ENCODE peak calls at places on chromosomes 7 and 10, in nine cellular contexts. P is GM12891; F is dermis microvascular lymphatic vessel endothelial cell; Y is activated CD4-positive, alpha-beta T cell treated with anti-CD3 and anti-CD28 coated beads for 4 hours; K is cerebellar cortex; A is NCI-H345; C is ureter; V is left kidney; Q is cardiac fibroblast. N is an unnamed sample.

GRCh38 chr10:93288679-93289634 is 193.2 kb downstream of the MYOF start:
- DNase-seq in P (peak; percentile 27), F (peak; percentile 66), Y (peak; percentile 55), K (peak; percentile 66), A (peak; percentile 45), C (peak; percentile 79), V (peak; percentile 91), Q (peak; percentile 91), N (peak; percentile 78)

GRCh38 chr10:62277946-62278345 is 9.3 kb upstream of the RTKN2 start:
- DNase-seq in P (no peak), F (no peak), Y (no peak), K (no peak), A (no peak), C (no peak), V (no peak), Q (no peak), N (no peak)

GRCh38 chr10:129993621-129994020 is 29.5 kb upstream of the EBF3 start:
- DNase-seq in P (no peak), F (no peak), Y (no peak), K (no peak), A (no peak), C (no peak), V (no peak), Q (peak; percentile 11), N (no peak)

GRCh38 chr7:124459101-124460052 is 306.2 kb downstream of the GPR37 start:
- DNase-seq in P (no peak), F (no peak), Y (no peak), K (no peak), A (no peak), C (no peak), V (peak; percentile 21), Q (peak; percentile 1), N (no peak)

GRCh38 chr10:7826971-7827370 is 8.7 kb downstream of the TAF3 start:
- DNase-seq in P (no peak), F (peak; percentile 2), Y (no peak), K (no peak), A (no peak), C (no peak), V (no peak), Q (peak; percentile 67), N (no peak)

GRCh38 chr7:2609001-2609411 is 22.8 kb upstream of the TTYH3 start:
- DNase-seq in P (peak; percentile 74), F (peak; percentile 50), Y (no peak), K (peak; percentile 64), A (no peak), C (no peak), V (peak; percentile 81), Q (peak; percentile 29), N (no peak)

GRCh38 chr10:71342850-71343773 is 24.1 kb downstream of the SLC29A3 start:
- DNase-seq in P (no peak), F (no peak), Y (no peak), K (no peak), A (no peak), C (no peak), V (no peak), Q (no peak), N (no peak)

GRCh38 chr7:114051871-114052324 is 133.1 kb upstream of the PPP1R3A start:
- DNase-seq in P (no peak), F (no peak), Y (no peak), K (no peak), A (no peak), C (no peak), V (no peak), Q (no peak), N (no peak)

GRCh38 chr10:60878224-60878623 is 65.8 kb downstream of the RHOBTB1 start:
- DNase-seq in P (no peak), F (no peak), Y (no peak), K (no peak), A (no peak), C (no peak), V (no peak), Q (no peak), N (no peak)

GRCh38 chr7:91082038-91082437 is 182.2 kb upstream of the FZD1 start:
- DNase-seq in P (no peak), F (no peak), Y (no peak), K (peak; percentile 26), A (no peak), C (no peak), V (no peak), Q (peak; percentile 52), N (no peak)

GRCh38 chr10:132851451-132851850 is 65.5 kb upstream of the NKX6-2 start:
- DNase-seq in P (no peak), F (no peak), Y (no peak), K (no peak), A (no peak), C (peak; percentile 6), V (no peak), Q (no peak), N (no peak)

GRCh38 chr10:70585555-70586243 is 16.8 kb downstream of the PRF1 start:
- DNase-seq in P (no peak), F (no peak), Y (no peak), K (no peak), A (peak; percentile 21), C (no peak), V (no peak), Q (no peak), N (no peak)